ENCODE peak calls at places on chromosomes 13 and 19, in six cellular contexts. One of them, this sample, is unnamed.

GRCh38 chr13:27896726-27897125 is 23.1 kb upstream of the PDX1 start:
- DNase-seq in breast epithelium: no peak
- DNase-seq in mesenteric fat pad: no peak
- DNase-seq in neural crest cell: no peak
- DNase-seq in brain microvascular endothelial cell: no peak
- DNase-seq in GOT3: no peak
- DNase-seq in this sample: no peak

GRCh38 chr13:19993024-19993423 is 34.5 kb downstream of the ZMYM2 start:
- DNase-seq in breast epithelium: no peak
- DNase-seq in mesenteric fat pad: no peak
- DNase-seq in neural crest cell: no peak
- DNase-seq in brain microvascular endothelial cell: no peak
- DNase-seq in GOT3: no peak
- DNase-seq in this sample: no peak

GRCh38 chr19:58555369-58555885 is 522 bp upstream of the CHMP2A start:
- DNase-seq in breast epithelium: no peak
- DNase-seq in mesenteric fat pad: no peak
- DNase-seq in neural crest cell: no peak
- DNase-seq in brain microvascular endothelial cell: no peak
- DNase-seq in GOT3: no peak
- DNase-seq in this sample: peak; percentile 86

GRCh38 chr13:113029487-113030258 is 60.7 kb downstream of the MCF2L start:
- DNase-seq in breast epithelium: no peak
- DNase-seq in mesenteric fat pad: no peak
- DNase-seq in neural crest cell: peak; percentile 86
- DNase-seq in brain microvascular endothelial cell: no peak
- DNase-seq in GOT3: no peak
- DNase-seq in this sample: no peak

GRCh38 chr13:41900918-41901317 is 60.0 kb downstream of the VWA8 start:
- DNase-seq in breast epithelium: no peak
- DNase-seq in mesenteric fat pad: no peak
- DNase-seq in neural crest cell: no peak
- DNase-seq in brain microvascular endothelial cell: no peak
- DNase-seq in GOT3: no peak
- DNase-seq in this sample: no peak

GRCh38 chr19:19459707-19460251 is 54.3 kb downstream of the GATAD2A start:
- DNase-seq in breast epithelium: no peak
- DNase-seq in mesenteric fat pad: no peak
- DNase-seq in neural crest cell: no peak
- DNase-seq in brain microvascular endothelial cell: peak; percentile 73
- DNase-seq in GOT3: no peak
- DNase-seq in this sample: peak; percentile 89

GRCh38 chr19:35509861-35510625 is 3.4 kb downstream of the DMKN start:
- DNase-seq in breast epithelium: peak; percentile 83
- DNase-seq in mesenteric fat pad: no peak
- DNase-seq in neural crest cell: peak; percentile 76
- DNase-seq in brain microvascular endothelial cell: no peak
- DNase-seq in GOT3: no peak
- DNase-seq in this sample: peak; percentile 94

GRCh38 chr19:17456127-17456526 is 4.6 kb downstream of the NXNL1 start:
- DNase-seq in breast epithelium: no peak
- DNase-seq in mesenteric fat pad: no peak
- DNase-seq in neural crest cell: no peak
- DNase-seq in brain microvascular endothelial cell: no peak
- DNase-seq in GOT3: no peak
- DNase-seq in this sample: no peak

GRCh38 chr13:67443901-67444300 is 213.8 kb upstream of the PCDH9 start:
- DNase-seq in breast epithelium: no peak
- DNase-seq in mesenteric fat pad: no peak
- DNase-seq in neural crest cell: no peak
- DNase-seq in brain microvascular endothelial cell: no peak
- DNase-seq in GOT3: no peak
- DNase-seq in this sample: no peak

GRCh38 chr13:44402902-44403719 is 29.5 kb downstream of the SERP2 start:
- DNase-seq in breast epithelium: peak; percentile 87
- DNase-seq in mesenteric fat pad: no peak
- DNase-seq in neural crest cell: no peak
- DNase-seq in brain microvascular endothelial cell: no peak
- DNase-seq in GOT3: no peak
- DNase-seq in this sample: peak; percentile 46

GRCh38 chr13:48892311-48892710 is 83.4 kb upstream of the FNDC3A start:
- DNase-seq in breast epithelium: no peak
- DNase-seq in mesenteric fat pad: no peak
- DNase-seq in neural crest cell: no peak
- DNase-seq in brain microvascular endothelial cell: peak; percentile 76
- DNase-seq in GOT3: no peak
- DNase-seq in this sample: no peak

GRCh38 chr19:48870048-48870447 is 1.6 kb upstream of the PLEKHA4 start:
- DNase-seq in breast epithelium: no peak
- DNase-seq in mesenteric fat pad: no peak
- DNase-seq in neural crest cell: no peak
- DNase-seq in brain microvascular endothelial cell: no peak
- DNase-seq in GOT3: no peak
- DNase-seq in this sample: no peak

This sample was measured in lower leg skin.